ENCODE peak calls at places on chromosomes 6 and 20, in six cellular contexts. A is foreskin melanocyte; C is HS-27A; U is stimulated activated CD8-positive, alpha-beta memory T cell treated with anti-CD3 and anti-CD28 coated beads, Interleukin-12 subunit alpha, Interleukin-12 subunit beta, amount 100 ng/mL, for 4 hours; D is NAMALWA; F is AG08395. K is an unnamed sample.

GRCh38 chr6:45512594-45512993 is 134.9 kb upstream of the SUPT3H start:
- DNase-seq in A (no peak), C (no peak), U (no peak), D (no peak), F (no peak), K (no peak)

GRCh38 chr6:25054469-25054868 is 118.7 kb upstream of the RIPOR2 start:
- DNase-seq in A (no peak), C (peak), U (no peak), D (no peak), F (peak), K (no peak)

GRCh38 chr6:33301877-33302276 is 3.1 kb upstream of the RGL2 start:
- DNase-seq in A (no peak), C (no peak), U (no peak), D (no peak), F (no peak), K (no peak)

GRCh38 chr6:8557019-8557748 is 121.8 kb upstream of the SLC35B3 start:
- DNase-seq in A (no peak), C (no peak), U (no peak), D (no peak), F (no peak), K (no peak)

GRCh38 chr6:13289789-13290318 is 38.5 kb downstream of the TBC1D7 start:
- DNase-seq in A (no peak), C (no peak), U (no peak), D (no peak), F (no peak), K (no peak)

GRCh38 chr6:151493495-151494234 is at the start of gene CCDC170:
- DNase-seq in A (peak), C (no peak), U (no peak), D (no peak), F (peak), K (peak)

GRCh38 chr20:46388201-46388836 is 18.1 kb downstream of the ELMO2 start:
- DNase-seq in A (no peak), C (no peak), U (no peak), D (no peak), F (no peak), K (no peak)

GRCh38 chr6:25694366-25694765 is 42.4 kb downstream of the SCGN start:
- DNase-seq in A (no peak), C (no peak), U (no peak), D (no peak), F (no peak), K (peak)

GRCh38 chr6:169933839-169934698 is 182.6 kb downstream of the ERMARD start:
- DNase-seq in A (no peak), C (no peak), U (no peak), D (no peak), F (peak), K (peak)

GRCh38 chr20:2618815-2619214 is 33.6 kb upstream of the NOP56 start:
- DNase-seq in A (no peak), C (no peak), U (no peak), D (no peak), F (no peak), K (no peak)

GRCh38 chr6:81216668-81217067 is 535.8 kb downstream of the TENT5A start:
- DNase-seq in A (no peak), C (no peak), U (no peak), D (no peak), F (no peak), K (no peak)

GRCh38 chr6:11473008-11473740 is 64.4 kb upstream of the TMEM170B start:
- DNase-seq in A (no peak), C (no peak), U (no peak), D (no peak), F (no peak), K (no peak)

GRCh38 chr6:18327621-18328548 is 59.3 kb upstream of the RNF144B start:
- DNase-seq in A (no peak), C (no peak), U (no peak), D (peak), F (no peak), K (no peak)

GRCh38 chr6:139500977-139501376 is 126.5 kb upstream of the CITED2 start:
- DNase-seq in A (no peak), C (no peak), U (no peak), D (no peak), F (no peak), K (no peak)

GRCh38 chr6:38796850-38797249 is 81.7 kb downstream of the DNAH8 start:
- DNase-seq in A (no peak), C (no peak), U (no peak), D (no peak), F (no peak), K (no peak)

GRCh38 chr20:64177420-64177783 is 13.2 kb downstream of the MYT1 start:
- DNase-seq in A (no peak), C (no peak), U (no peak), D (no peak), F (no peak), K (no peak)

GRCh38 chr6:114377881-114378280 is 35.1 kb upstream of the HS3ST5 start:
- DNase-seq in A (no peak), C (no peak), U (no peak), D (no peak), F (no peak), K (no peak)

GRCh38 chr6:166488081-166488685 is 98.3 kb downstream of the RAMACL start:
- DNase-seq in A (no peak), C (no peak), U (peak), D (peak), F (no peak), K (no peak)

GRCh38 chr20:50610212-50610718 is 81.1 kb downstream of the RIPOR3 start:
- DNase-seq in A (no peak), C (no peak), U (no peak), D (peak), F (no peak), K (no peak)

GRCh38 chr6:19723533-19723932 is 113.6 kb upstream of the ID4 start:
- DNase-seq in A (peak), C (no peak), U (no peak), D (no peak), F (peak), K (no peak)

GRCh38 chr20:52048365-52048764 is 143.2 kb downstream of the ZFP64 start:
- DNase-seq in A (no peak), C (no peak), U (no peak), D (no peak), F (no peak), K (no peak)

GRCh38 chr6:110357696-110358535 is at the start of gene METTL24:
- DNase-seq in A (no peak), C (no peak), U (no peak), D (no peak), F (no peak), K (peak)

GRCh38 chr6:13597073-13597472 is 18.1 kb upstream of the NOL7 start:
- DNase-seq in A (no peak), C (no peak), U (no peak), D (no peak), F (no peak), K (no peak)

GRCh38 chr6:69449887-69450286 is 346.9 kb downstream of the LMBRD1 start:
- DNase-seq in A (no peak), C (no peak), U (no peak), D (no peak), F (no peak), K (peak)

GRCh38 chr6:53492860-53493634 is 51.9 kb downstream of the GCLC start:
- DNase-seq in A (peak), C (no peak), U (no peak), D (peak), F (peak), K (peak)

GRCh38 chr6:161486326-161486725 is 212.5 kb upstream of the AGPAT4 start:
- DNase-seq in A (no peak), C (no peak), U (no peak), D (no peak), F (peak), K (peak)

GRCh38 chr20:10111144-10111771 is 76.5 kb downstream of the ANKEF1 start:
- DNase-seq in A (no peak), C (no peak), U (no peak), D (no peak), F (no peak), K (no peak)

GRCh38 chr6:52900536-52900935 is 9.0 kb downstream of the GSTA3 start:
- DNase-seq in A (no peak), C (no peak), U (no peak), D (no peak), F (no peak), K (peak)

GRCh38 chr20:20233041-20233514 is 134.8 kb upstream of the INSM1 start:
- DNase-seq in A (no peak), C (no peak), U (no peak), D (no peak), F (no peak), K (no peak)

GRCh38 chr20:62020935-62021701 is 44.6 kb downstream of the TAF4 start:
- DNase-seq in A (no peak), C (no peak), U (no peak), D (no peak), F (peak), K (no peak)

GRCh38 chr6:117502580-117502979 is 20.1 kb downstream of the DCBLD1 start:
- DNase-seq in A (no peak), C (no peak), U (no peak), D (no peak), F (no peak), K (no peak)

GRCh38 chr6:35804996-35805736 is at the start of gene LHFPL5:
- DNase-seq in A (peak), C (no peak), U (no peak), D (peak), F (peak), K (peak)